ENCODE peak calls at places on chromosomes 3 and 15, in seven cellular contexts. G, P, V, C, A, Z and O are unnamed samples.

GRCh38 chr3:129317014-129317771 is 38.5 kb downstream of the HMCES start:
- DNase-seq in V (no peak), A (no peak), P (no peak), Z (no peak), G (no peak), C (no peak), O (no peak)

GRCh38 chr3:14434105-14434504 is 31.7 kb downstream of the SLC6A6 start:
- DNase-seq in P (no peak), V (no peak), C (no peak), A (no peak), G (peak), Z (no peak), O (no peak)

GRCh38 chr15:57873564-57874209 is 167.2 kb downstream of the POLR2M start:
- DNase-seq in V (peak), C (no peak), A (no peak), G (peak), P (no peak), Z (peak), O (no peak)

GRCh38 chr3:173584093-173584833 is 186.7 kb downstream of the NLGN1 start:
- DNase-seq in V (peak), C (no peak), Z (no peak), G (peak), P (no peak), A (no peak), O (no peak)

GRCh38 chr3:84175449-84175848 is 783.3 kb upstream of the CADM2 start:
- DNase-seq in A (no peak), P (no peak), G (no peak), V (no peak), Z (no peak), C (no peak), O (no peak)

GRCh38 chr3:89171681-89172080 is 64.3 kb downstream of the EPHA3 start:
- DNase-seq in C (no peak), Z (no peak), G (no peak), V (no peak), A (no peak), P (no peak), O (no peak)

GRCh38 chr3:31968927-31969418 is 12.1 kb downstream of the OSBPL10 start:
- DNase-seq in P (no peak), C (peak), G (peak), Z (no peak), V (peak), A (no peak), O (no peak)

GRCh38 chr3:146625117-146625775 is 20.1 kb upstream of the PLSCR5 start:
- DNase-seq in C (no peak), Z (no peak), P (no peak), G (peak), V (no peak), A (no peak), O (no peak)

GRCh38 chr3:122564155-122564912 is at the start of the genes DTX3L and PARP9:
- DNase-seq in P (peak), Z (no peak), G (peak), C (peak), A (peak), V (peak), O (peak)

GRCh38 chr3:40290396-40290795 is 19.1 kb upstream of the EIF1B start:
- DNase-seq in C (no peak), V (no peak), G (no peak), A (no peak), P (no peak), Z (no peak), O (no peak)

GRCh38 chr15:70096215-70096974 is 1.3 kb downstream of the TLE3 start:
- DNase-seq in P (no peak), Z (no peak), G (peak), A (no peak), C (no peak), V (peak), O (no peak)

GRCh38 chr15:58761010-58761388 is 10.1 kb upstream of the MINDY2 start:
- DNase-seq in A (no peak), P (no peak), V (no peak), Z (no peak), C (no peak), G (no peak), O (no peak)

GRCh38 chr3:149493315-149494021 is 19.0 kb downstream of the TM4SF4 start:
- DNase-seq in A (no peak), P (no peak), V (no peak), Z (no peak), G (no peak), C (no peak), O (no peak)

GRCh38 chr3:142601713-142602112 is 5.5 kb downstream of the PLS1 start:
- DNase-seq in C (no peak), P (no peak), Z (no peak), G (no peak), A (no peak), V (no peak), O (no peak)

GRCh38 chr3:131142580-131142979 is 115.9 kb downstream of the NEK11 start:
- DNase-seq in Z (no peak), G (peak), C (no peak), A (no peak), P (no peak), V (no peak), O (no peak)
- TF ChIP-seq CTCF in Z (no peak), G (peak), C (no peak), A (no peak), P (no peak), V (peak), O (no peak)

GRCh38 chr3:192570315-192570714 is 157.0 kb downstream of the FGF12 start:
- DNase-seq in C (no peak), V (no peak), Z (no peak), P (no peak), G (no peak), A (no peak), O (no peak)

GRCh38 chr3:192570757-192571156 is 156.6 kb downstream of the FGF12 start:
- DNase-seq in P (no peak), C (no peak), A (no peak), G (peak), Z (no peak), V (no peak), O (no peak)

GRCh38 chr3:192564611-192565010 is 162.7 kb downstream of the FGF12 start:
- DNase-seq in C (no peak), G (peak), A (no peak), V (no peak), P (no peak), Z (no peak), O (no peak)

GRCh38 chr3:192563417-192563816 is 163.9 kb downstream of the FGF12 start:
- DNase-seq in G (no peak), V (no peak), P (no peak), A (no peak), Z (no peak), C (no peak), O (no peak)

DNA sequence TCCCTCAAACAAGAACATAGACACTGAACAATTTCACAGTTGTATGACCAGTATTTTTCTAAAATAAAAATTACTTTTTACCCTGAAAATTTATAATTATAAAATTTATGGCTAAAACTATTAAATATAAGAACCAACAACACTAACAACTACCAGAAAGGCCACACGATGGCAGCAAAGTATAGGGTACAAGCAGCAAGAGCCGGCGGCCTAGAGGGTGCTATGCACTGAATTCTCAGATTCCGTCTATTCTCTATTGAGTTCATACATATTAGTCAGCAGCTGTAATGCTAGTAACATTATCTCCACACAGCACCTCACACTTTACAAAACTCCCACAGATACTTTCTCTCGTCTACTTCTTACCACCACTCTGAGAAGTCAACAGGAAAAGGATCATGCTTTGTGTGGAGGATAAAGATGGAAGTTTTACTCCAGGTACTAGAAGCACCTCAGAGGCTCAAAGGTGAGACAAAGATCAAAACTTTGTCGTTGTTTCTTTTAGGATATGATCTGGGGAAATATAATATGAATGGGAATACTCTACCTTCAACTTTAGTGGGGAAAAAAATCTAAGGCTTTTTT is 160.5 kb downstream of the FGF12 start:
- DNase-seq in Z (peak), A (peak), P (peak), G (peak), V (peak), C (peak), O (no peak)
- TF ChIP-seq CTCF in Z (peak), A (peak), P (peak), G (peak), V (peak), C (peak), O (peak)

GRCh38 chr3:12954891-12955650 is 113.7 kb upstream of the RPL32 start:
- DNase-seq in V (no peak), A (no peak), C (peak), P (peak), G (no peak), Z (no peak), O (peak)
- TF ChIP-seq CTCF in V (peak), A (no peak), C (no peak), P (peak), G (no peak), Z (no peak), O (peak)

DNA sequence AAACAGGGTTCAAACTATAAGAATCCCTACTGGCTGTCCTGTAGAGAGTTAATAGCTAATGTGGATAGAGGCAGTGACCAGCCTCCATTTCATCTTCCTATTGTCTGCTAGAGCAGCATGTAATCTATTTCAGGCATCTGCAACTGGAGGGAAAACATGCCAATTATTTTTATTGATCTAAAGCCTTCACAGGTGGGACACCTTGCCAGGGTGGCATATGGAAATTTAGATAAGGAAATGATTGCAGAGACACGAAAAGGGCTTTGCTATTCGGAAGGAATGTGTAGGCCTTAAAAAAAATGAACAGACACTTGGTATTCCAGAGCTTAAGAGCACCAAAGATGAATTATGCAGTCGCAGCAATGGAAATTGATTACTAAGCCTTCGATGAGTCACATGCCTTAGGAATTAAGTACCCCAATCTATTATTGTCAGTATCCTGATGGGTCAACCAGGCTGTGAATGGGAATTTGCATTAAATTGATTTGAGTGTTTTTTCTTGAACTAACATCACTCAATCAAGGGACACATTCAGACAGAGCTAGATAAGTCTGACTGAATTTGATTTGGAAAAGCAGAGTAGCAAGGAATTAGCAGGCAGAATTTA is 454.7 kb downstream of the SQOR start:
- DNase-seq in V (no peak), P (no peak), G (no peak), A (no peak), Z (no peak), C (no peak), O (no peak)
- TF ChIP-seq CTCF in V (no peak), P (no peak), G (no peak), A (no peak), Z (no peak), C (no peak), O (no peak)

GRCh38 chr3:46469680-46470357 is 5.1 kb upstream of the LTF start:
- DNase-seq in P (peak), Z (no peak), G (peak), A (no peak), C (no peak), V (no peak), O (peak)
- TF ChIP-seq CTCF in P (no peak), Z (no peak), G (no peak), A (no peak), C (no peak), V (no peak), O (no peak)

GRCh38 chr15:40763801-40764765 is at the start of gene GCHFR:
- DNase-seq in Z (no peak), P (peak), V (peak), A (no peak), G (peak), C (no peak), O (no peak)
- TF ChIP-seq CTCF in Z (peak), P (peak), V (peak), A (peak), G (peak), C (peak), O (peak)